ENCODE peak calls at places on chromosomes 12 and 14, in ten cellular contexts. P, V, Z, L, Q, O, E, T, I and J are unnamed samples.

GRCh38 chr14:37262649-37263048 is 64.9 kb downstream of the MIPOL1 start:
- DNase-seq in P (no peak), V (no peak), Z (no peak), L (no peak), Q (no peak), O (no peak), E (no peak), T (no peak), I (no peak), J (no peak)

GRCh38 chr14:85085981-85086380 is 444.0 kb upstream of the FLRT2 start:
- DNase-seq in P (no peak), V (no peak), Z (no peak), L (no peak), Q (no peak), O (no peak), E (no peak), T (no peak), I (no peak), J (no peak)

GRCh38 chr12:80936642-80937390 is 918 bp downstream of the LIN7A start:
- DNase-seq in P (no peak), V (peak), Z (peak), L (no peak), Q (peak), O (no peak), E (peak), T (peak), I (peak), J (no peak)

GRCh38 chr12:71661977-71662522 is 1.6 kb downstream of the ZFC3H1 start:
- DNase-seq in P (no peak), V (peak), Z (no peak), L (no peak), Q (no peak), O (no peak), E (peak), T (no peak), I (no peak), J (no peak)

GRCh38 chr14:95667251-95667693 is 19.0 kb upstream of the TCL1B start:
- DNase-seq in P (no peak), V (no peak), Z (no peak), L (no peak), Q (no peak), O (no peak), E (no peak), T (peak), I (no peak), J (no peak)

GRCh38 chr14:104462651-104463630 is 116.6 kb upstream of the C14orf180 start:
- DNase-seq in P (no peak), V (no peak), Z (no peak), L (no peak), Q (peak), O (peak), E (no peak), T (no peak), I (no peak), J (no peak)

GRCh38 chr12:40921563-40922163 is 229.4 kb downstream of the CNTN1 start:
- DNase-seq in P (peak), V (peak), Z (no peak), L (no peak), Q (no peak), O (no peak), E (peak), T (no peak), I (no peak), J (no peak)

GRCh38 chr12:64681200-64682052 is 71.1 kb downstream of the RASSF3 start:
- DNase-seq in P (no peak), V (no peak), Z (no peak), L (no peak), Q (no peak), O (no peak), E (no peak), T (no peak), I (no peak), J (no peak)

GRCh38 chr14:61147898-61148549 is 133.1 kb downstream of the TMEM30B start:
- DNase-seq in P (no peak), V (peak), Z (peak), L (no peak), Q (peak), O (no peak), E (peak), T (no peak), I (peak), J (no peak)

GRCh38 chr12:113061061-113061694 is 4.6 kb downstream of the DTX1 start:
- DNase-seq in P (no peak), V (no peak), Z (no peak), L (no peak), Q (no peak), O (no peak), E (no peak), T (peak), I (no peak), J (no peak)

GRCh38 chr12:130186101-130186465 is 23.8 kb downstream of the FZD10 start:
- DNase-seq in P (no peak), V (no peak), Z (no peak), L (no peak), Q (no peak), O (no peak), E (no peak), T (no peak), I (no peak), J (no peak)

GRCh38 chr14:99733551-99734405 is 49.7 kb downstream of the CYP46A1 start:
- DNase-seq in P (no peak), V (no peak), Z (peak), L (no peak), Q (peak), O (no peak), E (no peak), T (no peak), I (no peak), J (no peak)

GRCh38 chr12:1932264-1932777 is 13.9 kb upstream of the CACNA2D4 start:
- DNase-seq in P (no peak), V (no peak), Z (no peak), L (no peak), Q (peak), O (no peak), E (no peak), T (no peak), I (no peak), J (no peak)

GRCh38 chr12:40970320-40970907 is 217.7 kb upstream of the PDZRN4 start:
- DNase-seq in P (no peak), V (no peak), Z (no peak), L (no peak), Q (no peak), O (no peak), E (peak), T (no peak), I (no peak), J (no peak)

GRCh38 chr12:13182881-13183280 is 13.6 kb upstream of the EMP1 start:
- DNase-seq in P (no peak), V (no peak), Z (no peak), L (no peak), Q (peak), O (no peak), E (no peak), T (no peak), I (no peak), J (no peak)

GRCh38 chr14:37197421-37198272 is at the start of gene MIPOL1:
- DNase-seq in P (peak), V (peak), Z (peak), L (peak), Q (peak), O (no peak), E (peak), T (peak), I (peak), J (no peak)

GRCh38 chr14:55180434-55180833 is 11.0 kb downstream of the DLGAP5 start:
- DNase-seq in P (no peak), V (peak), Z (no peak), L (no peak), Q (no peak), O (no peak), E (peak), T (no peak), I (no peak), J (peak)

GRCh38 chr12:107580750-107581529 is 104.7 kb upstream of the PWP1 start:
- DNase-seq in P (no peak), V (no peak), Z (no peak), L (no peak), Q (peak), O (no peak), E (no peak), T (no peak), I (no peak), J (no peak)

GRCh38 chr12:124570810-124571209 is 3.4 kb upstream of the NCOR2 start:
- DNase-seq in P (no peak), V (no peak), Z (no peak), L (no peak), Q (no peak), O (no peak), E (no peak), T (no peak), I (no peak), J (no peak)

GRCh38 chr14:56300495-56300894 is 182.3 kb downstream of the PELI2 start:
- DNase-seq in P (no peak), V (no peak), Z (no peak), L (no peak), Q (no peak), O (no peak), E (peak), T (no peak), I (no peak), J (no peak)

GRCh38 chr14:104687601-104688504 is 1.6 kb upstream of the INF2 start:
- DNase-seq in P (peak), V (no peak), Z (peak), L (no peak), Q (peak), O (no peak), E (peak), T (peak), I (no peak), J (no peak)

GRCh38 chr12:52715416-52715815 is 12.1 kb upstream of the KRT77 start:
- DNase-seq in P (no peak), V (no peak), Z (no peak), L (no peak), Q (peak), O (no peak), E (no peak), T (peak), I (no peak), J (no peak)

GRCh38 chr12:25692115-25693035 is 139.3 kb upstream of the LMNTD1 start:
- DNase-seq in P (no peak), V (peak), Z (no peak), L (no peak), Q (no peak), O (no peak), E (no peak), T (no peak), I (no peak), J (no peak)

GRCh38 chr12:1846421-1847405 is 26.3 kb downstream of the LRTM2 start:
- DNase-seq in P (no peak), V (no peak), Z (no peak), L (no peak), Q (peak), O (no peak), E (no peak), T (no peak), I (no peak), J (no peak)